ENCODE peak calls at places on chromosomes 6 and 20, in five cellular contexts. O, N, P, W and U are unnamed samples. For H3F3A and H3K27me3, the result is how much of the 10 kb centered on the place peaks cover.

GRCh38 chr6:27293436-27294152 is 18.5 kb downstream of the POM121L2 start:
- DNase-seq in O (peak), N (no peak), P (peak), W (peak), U (peak)

GRCh38 chr6:5078121-5078695 is 6.9 kb upstream of the PPP1R3G start:
- DNase-seq in O (no peak), N (peak), P (no peak), W (peak), U (peak)

GRCh38 chr20:1802385-1803215 is 92.6 kb upstream of the SIRPA start:
- DNase-seq in O (no peak), N (peak), P (peak), W (peak), U (peak)

GRCh38 chr6:74070091-74070490 is 374.1 kb downstream of the CD109 start:
- DNase-seq in O (no peak), N (no peak), P (no peak), W (peak), U (peak)

GRCh38 chr6:111580826-111581505 is 24.7 kb downstream of the TRAF3IP2 start:
- DNase-seq in O (no peak), N (no peak), P (peak), W (peak), U (no peak)

GRCh38 chr20:62728028-62728780 is 19.6 kb downstream of the NTSR1 start:
- DNase-seq in O (peak), N (no peak), P (no peak), W (no peak), U (no peak)

GRCh38 chr6:24802271-24803059 is 3.7 kb upstream of the ARMH2 start:
- DNase-seq in O (peak), N (no peak), P (no peak), W (peak), U (peak)

GRCh38 chr6:17705428-17705777 is 1.3 kb downstream of the NUP153 start:
- DNase-seq in O (peak), N (peak), P (no peak), W (peak), U (peak)

GRCh38 chr6:51257938-51258337 is 439.3 kb downstream of the TFAP2B start:
- DNase-seq in O (no peak), N (no peak), P (no peak), W (no peak), U (no peak)

GRCh38 chr6:46914279-46914810 is 7.4 kb downstream of the ADGRF5 start:
- DNase-seq in O (peak), N (no peak), P (no peak), W (no peak), U (peak)

GRCh38 chr6:110999634-111000270 is 17.9 kb downstream of the RPF2 start:
- DNase-seq in O (peak), N (no peak), P (peak), W (peak), U (peak)

GRCh38 chr6:38933426-38933825 is 115.2 kb upstream of the GLP1R start:
- DNase-seq in O (no peak), N (peak), P (peak), W (peak), U (peak)

GRCh38 chr6:107105511-107106116 is 9.7 kb downstream of the BEND3 start:
- DNase-seq in O (no peak), N (no peak), P (peak), W (no peak), U (no peak)

GRCh38 chr6:100881707-100882040 is 545 bp upstream of the ASCC3 start:
- DNase-seq in O (no peak), N (no peak), P (no peak), W (peak), U (no peak)

GRCh38 chr6:28357036-28357435 is 7.3 kb downstream of the ZKSCAN3 start:
- DNase-seq in O (no peak), N (no peak), P (peak), W (no peak), U (peak)

GRCh38 chr6:113103618-113104390 is 753.3 kb upstream of the MARCKS start:
- DNase-seq in O (no peak), N (no peak), P (no peak), W (peak), U (peak)

GRCh38 chr6:37663016-37663810 is 34.5 kb downstream of the MDGA1 start:
- DNase-seq in O (no peak), N (no peak), P (no peak), W (peak), U (no peak)

GRCh38 chr6:108707328-108707976 is 140.8 kb upstream of the ARMC2 start:
- DNase-seq in O (peak), N (no peak), P (no peak), W (no peak), U (no peak)

GRCh38 chr6:17352302-17352701 is 41.1 kb upstream of the CAP2 start:
- DNase-seq in O (no peak), N (no peak), P (no peak), W (peak), U (peak)

GRCh38 chr6:121434037-121434770 is 1.2 kb upstream of the GJA1 start:
- DNase-seq in O (no peak), N (no peak), P (peak), W (peak), U (no peak)

GRCh38 chr20:38566199-38566598 is 14.8 kb upstream of the ADIG start:
- DNase-seq in O (no peak), N (no peak), P (no peak), W (no peak), U (no peak)

GRCh38 chr20:4545526-4545925 is 176.2 kb upstream of the PRND start:
- DNase-seq in O (no peak), N (no peak), P (no peak), W (no peak), U (no peak)

GRCh38 chr6:46758960-46759753 is 12.4 kb downstream of the ANKRD66 start:
- DNase-seq in O (no peak), N (no peak), P (no peak), W (no peak), U (no peak)

GRCh38 chr6:20202070-20202658 is 10.1 kb downstream of the MBOAT1 start:
- DNase-seq in O (peak), N (no peak), P (no peak), W (peak), U (peak)

GRCh38 chr6:109238405-109238804 is 143.1 kb downstream of the CEP57L1 start:
- DNase-seq in O (no peak), N (no peak), P (no peak), W (peak), U (no peak)

GRCh38 chr6:149990672-149991402 is 27.1 kb downstream of the ULBP1 start:
- DNase-seq in O (no peak), N (peak), P (peak), W (peak), U (no peak)

GRCh38 chr6:14765753-14766152 is 480.1 kb upstream of the JARID2 start:
- DNase-seq in O (no peak), N (no peak), P (no peak), W (no peak), U (no peak)

GRCh38 chr20:38612921-38613320 is 11.3 kb downstream of the ARHGAP40 start:
- DNase-seq in O (no peak), N (no peak), P (no peak), W (no peak), U (no peak)

GRCh38 chr6:87319271-87319987 is 3.0 kb upstream of the SMIM8 start:
- DNase-seq in O (no peak), N (no peak), P (no peak), W (no peak), U (no peak)

GRCh38 chr6:27892596-27893058 is 19.6 kb downstream of the OR2B2 start:
- DNase-seq in O (no peak), N (no peak), P (no peak), W (peak), U (peak)

GRCh38 chr6:30679765-30680535 is 6.5 kb downstream of the PPP1R18 start:
- DNase-seq in O (no peak), N (no peak), P (no peak), W (no peak), U (no peak)
- H3F3A ChIP-seq in O (half or more), N (half or more), P (under half), W (half or more), U (under half)

GRCh38 chr20:46304361-46304760 is 3.9 kb downstream of the CDH22 start:
- DNase-seq in O (no peak), N (no peak), P (no peak), W (no peak), U (peak)
- H3K27me3 ChIP-seq in O (half or more), N (under half), P (under half), W (half or more), U (half or more)

DNA sequence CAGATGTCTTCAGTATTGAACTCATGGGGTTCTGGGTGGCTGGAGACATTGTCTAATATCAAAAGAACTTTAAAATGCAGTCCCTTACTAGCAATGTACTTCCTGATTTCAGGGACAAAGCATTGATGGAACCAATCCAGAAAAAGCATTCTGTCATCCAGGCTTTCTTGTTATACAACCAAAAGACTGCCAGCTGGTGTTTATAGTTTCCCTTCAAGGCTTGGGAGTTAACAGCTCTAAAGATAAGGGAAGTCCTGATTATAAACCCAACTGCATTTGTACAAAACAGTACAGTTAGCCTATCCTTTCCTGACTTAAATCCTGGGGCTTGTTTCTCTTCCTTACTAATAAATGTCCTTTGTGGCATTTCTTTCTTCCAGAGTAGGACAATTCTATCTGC is 160.0 kb downstream of the COL21A1 start:
- DNase-seq in O (no peak), N (no peak), P (no peak), W (no peak), U (no peak)
- H2AFZ ChIP-seq in O (no peak), N (no peak), P (no peak), W (no peak), U (no peak)

GRCh38 chr20:33820362-33820761 is 9.2 kb downstream of the CHMP4B start:
- DNase-seq in O (no peak), N (no peak), P (no peak), W (no peak), U (no peak)

GRCh38 chr20:33817411-33817810 is 6.3 kb downstream of the CHMP4B start:
- DNase-seq in O (no peak), N (no peak), P (no peak), W (no peak), U (no peak)

GRCh38 chr20:33822423-33822822 is 11.3 kb downstream of the CHMP4B start:
- DNase-seq in O (no peak), N (no peak), P (no peak), W (no peak), U (no peak)

GRCh38 chr20:33821270-33821836 is 10.2 kb downstream of the CHMP4B start:
- DNase-seq in O (no peak), N (no peak), P (no peak), W (no peak), U (peak)

GRCh38 chr20:33819456-33819855 is 8.3 kb downstream of the CHMP4B start:
- DNase-seq in O (no peak), N (no peak), P (no peak), W (no peak), U (no peak)
- H3F3A ChIP-seq in O (under half), N (under half), P (under half), W (under half), U (under half)

DNA sequence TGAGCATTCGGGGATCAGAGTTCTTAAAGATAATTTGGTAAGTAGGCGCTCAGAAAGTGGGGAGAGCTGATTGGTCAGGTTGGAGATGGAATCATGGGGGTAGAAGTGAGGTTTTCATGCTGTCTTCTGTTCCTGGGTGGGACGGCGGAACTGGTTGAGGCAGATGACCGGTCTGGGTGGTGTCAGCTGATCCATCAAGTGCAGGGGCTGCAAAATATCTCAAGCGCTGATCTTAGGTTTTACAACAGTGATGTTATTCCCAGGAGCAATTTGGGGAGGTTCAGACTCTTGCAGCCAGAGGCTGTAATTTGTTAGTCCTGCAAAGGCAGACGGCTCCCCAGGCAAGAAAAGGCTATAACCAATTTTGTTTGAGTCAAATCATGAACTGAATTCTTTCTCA is 366.4 kb downstream of the PREX1 start:
- DNase-seq in O (no peak), N (no peak), P (no peak), W (no peak), U (no peak)
- H3K27me3 ChIP-seq in O (under half), N (under half), P (under half), W (under half), U (half or more)

DNA sequence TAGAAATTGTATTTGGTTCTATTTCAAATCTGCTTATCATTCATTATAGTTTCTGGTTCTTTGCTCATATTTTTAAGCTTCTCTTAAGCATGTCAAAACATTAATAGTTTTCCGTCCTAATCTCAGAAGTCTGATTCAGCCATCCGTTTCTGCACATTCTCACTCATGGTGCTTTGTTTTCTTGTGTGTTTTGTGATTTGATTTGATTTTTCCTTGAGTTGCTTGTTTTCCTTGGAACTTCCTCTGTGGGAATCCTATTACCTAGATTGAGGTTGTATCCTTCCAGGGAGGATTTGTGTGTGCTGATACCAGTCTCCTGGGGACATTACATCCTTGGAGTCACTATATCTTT is 7.9 kb downstream of the SNX9 start:
- DNase-seq in O (no peak), N (no peak), P (no peak), W (no peak), U (no peak)
- H2AFZ ChIP-seq in O (no peak), N (no peak), P (no peak), W (no peak), U (no peak)

GRCh38 chr20:6071162-6071695 is 17.4 kb upstream of the LRRN4 start:
- DNase-seq in O (no peak), N (no peak), P (no peak), W (no peak), U (no peak)
- H3F3A ChIP-seq in O (under half), N (under half), P (under half), W (under half), U (under half)

GRCh38 chr20:45124365-45124764 is at the start of gene WFDC12:
- DNase-seq in O (no peak), N (no peak), P (no peak), W (no peak), U (no peak)

GRCh38 chr20:45128066-45128465 is 3.8 kb upstream of the WFDC12 start:
- DNase-seq in O (peak), N (no peak), P (peak), W (peak), U (peak)
- H3K27me3 ChIP-seq in O (under half), N (under half), P (under half), W (under half), U (under half)